ENCODE peak calls at places on chromosome 16, in five cellular contexts. G is WTC11; K is lower leg skin; M is activated T-helper 1 cell treated with anti-CD3 and anti-CD28 coated beads, Interleukin-12 subunit alpha, Interleukin-12 subunit beta, Interleukin-2, Interleukin-4 antibody, amounts not matched to agents 30 ng/mL and 10 ng/mL and 1 ng/mL, durations not matched to agents 14 hours and 24 hours and 36 hours; F is A549. C is an unnamed sample.

GRCh38 chr16:13099822-13100221 is 198.4 kb downstream of the SHISA9 start:
- DNase-seq in G (peak), K (peak), M (no peak), F (no peak), C (no peak)

GRCh38 chr16:89983550-89983949 is 35.0 kb downstream of the DEF8 start:
- DNase-seq in G (no peak), K (no peak), M (no peak), F (no peak), C (no peak)

GRCh38 chr16:53112015-53112414 is 57.2 kb downstream of the CHD9 start:
- DNase-seq in G (no peak), K (no peak), M (no peak), F (no peak), C (no peak)

GRCh38 chr16:89637379-89637778 is 20.1 kb downstream of the CHMP1A start:
- DNase-seq in G (no peak), K (no peak), M (no peak), F (no peak), C (no peak)

GRCh38 chr16:16007743-16008111 is 58.3 kb downstream of the ABCC1 start:
- DNase-seq in G (no peak), K (no peak), M (no peak), F (no peak), C (no peak)

GRCh38 chr16:29743827-29744531 is 1.8 kb downstream of the C16orf54 start:
- DNase-seq in G (no peak), K (no peak), M (no peak), F (no peak), C (no peak)

GRCh38 chr16:77213542-77214108 is 14.4 kb downstream of the SYCE1L start:
- DNase-seq in G (no peak), K (no peak), M (no peak), F (peak), C (peak)

GRCh38 chr16:48511071-48511540 is 98.9 kb downstream of the N4BP1 start:
- DNase-seq in G (no peak), K (peak), M (no peak), F (no peak), C (no peak)

GRCh38 chr16:48597563-48598392 is 12.2 kb downstream of the N4BP1 start:
- DNase-seq in G (no peak), K (no peak), M (no peak), F (no peak), C (no peak)

GRCh38 chr16:79912592-79913310 is 312.2 kb upstream of the MAF start:
- DNase-seq in G (no peak), K (no peak), M (no peak), F (no peak), C (no peak)

GRCh38 chr16:30941600-30942420 is 7.1 kb upstream of the ORAI3 start:
- DNase-seq in G (peak), K (peak), M (peak), F (peak), C (peak)

GRCh38 chr16:57310801-57311200 is 26.3 kb upstream of the PLLP start:
- DNase-seq in G (no peak), K (peak), M (no peak), F (no peak), C (peak)

GRCh38 chr16:89823087-89823823 is 5.0 kb upstream of the SPIRE2 start:
- DNase-seq in G (peak), K (no peak), M (no peak), F (no peak), C (no peak)